ENCODE peak calls at places on chromosomes 6 and 20, in six cellular contexts. B is GM12878, N is HepG2, R is HCT116, X is K562, K is H1. E is an unnamed sample.
A peak's percentile ranks its signal among the peaks of the same experiment; 100 is the strongest.

GRCh38 chr6:108559884-108560462 is 744 bp upstream of the FOXO3 start:
- DNase-seq in K (no peak), X (peak; percentile 46), B (no peak), N (peak; percentile 39), R (no peak), E (no peak)

GRCh38 chr6:5373430-5373829 is 112.1 kb downstream of the FARS2 start:
- DNase-seq in K (no peak), N (no peak), X (no peak), B (no peak), R (no peak), E (no peak)

GRCh38 chr20:17790308-17790707 is 90.5 kb downstream of the BANF2 start:
- DNase-seq in B (no peak), R (no peak), N (no peak), X (no peak), K (no peak), E (no peak)

GRCh38 chr6:4369616-4370015 is 234.2 kb upstream of the ECI2 start:
- DNase-seq in N (no peak), K (no peak), X (no peak), B (no peak), R (no peak), E (no peak)

GRCh38 chr6:19150307-19150706 is 686.9 kb upstream of the ID4 start:
- DNase-seq in R (no peak), N (no peak), B (no peak), X (no peak), K (no peak), E (no peak)

GRCh38 chr6:158730175-158730907 is 80.5 kb downstream of the SYTL3 start:
- DNase-seq in B (no peak), K (no peak), N (no peak), R (peak; percentile 100), X (no peak), E (no peak)

GRCh38 chr20:23244207-23244915 is 106.2 kb upstream of the NXT1 start:
- DNase-seq in N (no peak), B (no peak), X (no peak), R (no peak), K (no peak), E (no peak)

GRCh38 chr6:8195040-8195713 is 92.8 kb upstream of the EEF1E1 start:
- DNase-seq in K (no peak), B (no peak), X (no peak), N (peak; percentile 17), R (peak; percentile 18), E (no peak)

GRCh38 chr6:135738646-135739045 is 112.9 kb upstream of the PDE7B start:
- DNase-seq in B (no peak), K (no peak), X (no peak), N (no peak), R (no peak), E (no peak)

GRCh38 chr6:149636116-149636515 is 12.4 kb downstream of the KATNA1 start:
- DNase-seq in N (no peak), B (no peak), R (peak; percentile 41), K (no peak), X (no peak), E (no peak)

GRCh38 chr20:61874421-61875068 is 191.1 kb downstream of the TAF4 start:
- DNase-seq in B (no peak), N (peak; percentile 25), R (peak; percentile 32), K (peak; percentile 36), X (peak; percentile 32), E (peak; percentile 51)

GRCh38 chr6:1686117-1687098 is 76.7 kb downstream of the FOXC1 start:
- DNase-seq in K (no peak), R (no peak), N (no peak), B (no peak), X (no peak), E (no peak)

GRCh38 chr6:161641175-161641574 is 367.3 kb upstream of the AGPAT4 start:
- DNase-seq in B (no peak), K (no peak), R (no peak), X (no peak), N (no peak), E (no peak)

GRCh38 chr6:72522735-72523141 is 99.1 kb upstream of the KCNQ5 start:
- DNase-seq in B (no peak), N (peak; percentile 9), R (no peak), K (peak; percentile 36), X (peak; percentile 11), E (peak; percentile 25)

GRCh38 chr6:21132856-21133610 is 460.5 kb upstream of the SOX4 start:
- DNase-seq in X (no peak), R (no peak), B (no peak), N (no peak), K (no peak), E (no peak)

GRCh38 chr6:85680388-85680787 is 37.7 kb upstream of the SYNCRIP start:
- DNase-seq in N (no peak), K (no peak), B (no peak), X (no peak), R (no peak), E (no peak)

GRCh38 chr20:43220612-43221011 is 30.9 kb upstream of the PTPRT start:
- DNase-seq in K (no peak), R (no peak), N (no peak), B (no peak), X (no peak), E (no peak)

GRCh38 chr6:158474961-158475343 is 84.9 kb upstream of the TMEM181 start:
- DNase-seq in B (no peak), X (no peak), R (no peak), K (no peak), N (peak; percentile 20), E (no peak)

GRCh38 chr6:71537717-71538116 is 249.1 kb downstream of the OGFRL1 start:
- DNase-seq in B (no peak), X (no peak), K (no peak), N (no peak), R (no peak), E (no peak)

GRCh38 chr6:87078983-87079616 is 15.8 kb downstream of the CGA start:
- DNase-seq in R (peak; percentile 79), K (peak; percentile 51), X (peak; percentile 75), B (no peak), N (peak; percentile 71), E (peak; percentile 66)

GRCh38 chr20:58944610-58945009 is 36.4 kb upstream of the NELFCD start:
- DNase-seq in K (no peak), B (no peak), R (no peak), N (no peak), X (no peak), E (no peak)

GRCh38 chr6:150711584-150712501 is 112.2 kb downstream of the PLEKHG1 start:
- DNase-seq in X (no peak), R (no peak), B (no peak), K (no peak), N (no peak), E (no peak)

GRCh38 chr6:46513533-46513932 is 22.3 kb upstream of the RCAN2 start:
- DNase-seq in R (no peak), N (no peak), B (no peak), X (no peak), K (no peak), E (no peak)

GRCh38 chr20:54255157-54255556 is 47.3 kb downstream of the PFDN4 start:
- DNase-seq in R (no peak), N (no peak), K (no peak), X (no peak), B (no peak), E (no peak)

GRCh38 chr6:13715444-13715883 is 3.8 kb upstream of the RANBP9 start:
- DNase-seq in R (no peak), N (peak; percentile 86), X (peak; percentile 55), B (peak; percentile 37), K (no peak), E (no peak)

GRCh38 chr6:154615483-154616025 is 105.1 kb upstream of the CNKSR3 start:
- DNase-seq in B (no peak), K (no peak), X (peak; percentile 60), N (peak; percentile 35), R (peak; percentile 80), E (no peak)

GRCh38 chr6:91437295-91437694 is 850.4 kb upstream of the MAP3K7 start:
- DNase-seq in N (no peak), B (no peak), K (no peak), R (no peak), X (no peak), E (no peak)

GRCh38 chr6:119347466-119348307 is 1.9 kb downstream of the MAN1A1 start:
- DNase-seq in B (no peak), N (peak; percentile 96), K (no peak), X (peak; percentile 57), R (no peak), E (no peak)

GRCh38 chr20:24350923-24351368 is 118.5 kb upstream of the SYNDIG1 start:
- DNase-seq in X (no peak), B (no peak), N (no peak), K (no peak), R (no peak), E (no peak)

GRCh38 chr6:106858653-106859092 is 115.9 kb downstream of the CD24 start:
- DNase-seq in N (no peak), K (no peak), R (no peak), B (no peak), X (no peak), E (no peak)
- TF ChIP-seq YY1 in N (no peak), K (no peak), R (no peak), B (no peak), X (no peak), E (no peak)

GRCh38 chr6:37303891-37304503 is 46.1 kb upstream of the TMEM217 start:
- DNase-seq in K (no peak), R (peak; percentile 10), B (no peak), X (peak; percentile 52), N (peak; percentile 36), E (no peak)
- TF ChIP-seq ZNF274 in K (no peak), R (no peak), B (no peak), X (no peak), N (no peak), E (no peak)

DNA sequence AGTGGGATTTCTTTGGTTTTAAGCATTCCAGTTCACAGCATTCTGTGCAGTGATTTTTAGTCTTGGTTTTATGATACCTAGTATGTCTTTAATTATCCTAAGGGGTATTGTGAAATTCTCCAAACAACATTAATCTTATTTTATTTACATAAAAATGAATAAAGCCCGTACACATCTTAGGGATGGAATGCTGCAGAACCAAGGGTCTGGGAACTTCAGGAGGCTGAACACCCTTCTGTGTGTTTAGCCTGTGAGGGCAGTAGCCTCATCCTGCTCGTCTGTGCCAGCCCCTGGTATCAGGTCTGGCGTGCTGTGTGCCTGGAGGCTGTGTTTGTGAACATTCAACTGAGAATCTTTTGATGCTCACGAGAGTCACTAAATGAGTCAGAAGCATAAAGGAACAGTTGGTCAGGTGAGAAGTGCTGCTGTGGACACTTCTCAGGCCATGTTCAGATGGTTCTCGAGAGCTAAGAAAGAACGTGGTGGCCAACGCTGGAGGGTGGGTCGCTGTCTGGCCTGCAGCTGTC is 25.2 kb upstream of the C20orf204 start:
- DNase-seq in N (no peak), X (no peak), B (peak; percentile 31), K (no peak), R (no peak), E (no peak)
- H3K4me3 ChIP-seq in N (no peak overlapping the region), X (no peak overlapping the region), B (no peak overlapping the region), K (no peak overlapping the region), R (no peak overlapping the region), E (no peak overlapping the region)

GRCh38 chr6:15638373-15638772 is 24.5 kb downstream of the DTNBP1 start:
- DNase-seq in X (no peak), K (no peak), B (no peak), N (peak; percentile 33), R (no peak), E (no peak)
- TF ChIP-seq YY1 in X (no peak), K (no peak), B (no peak), N (no peak), R (no peak), E (no peak)

E was measured in NT2/D1.